ENCODE peak calls at places on chromosomes 13 and 19, in seven cellular contexts. N, L, R, V, A, W and G are unnamed samples.

GRCh38 chr13:84563611-84564010 is 681.3 kb upstream of the SLITRK1 start:
- DNase-seq in N (no peak), L (no peak), R (no peak), V (no peak), A (no peak), W (no peak), G (no peak)

GRCh38 chr19:3224346-3225325 is at the start of gene CELF5:
- DNase-seq in N (peak; percentile 42), L (peak; percentile 53), R (peak; percentile 99), V (no peak), A (no peak), W (no peak), G (peak; percentile 21)

GRCh38 chr13:100214886-100215285 is 126.0 kb downstream of the PCCA start:
- DNase-seq in N (no peak), L (no peak), R (no peak), V (no peak), A (no peak), W (no peak), G (no peak)

GRCh38 chr19:21767065-21767800 is at the start of gene ZNF100:
- DNase-seq in N (peak; percentile 95), L (peak; percentile 94), R (peak; percentile 80), V (peak; percentile 79), A (peak; percentile 91), W (peak; percentile 96), G (peak; percentile 91)

GRCh38 chr19:33214621-33215020 is 11.0 kb downstream of the SLC7A10 start:
- DNase-seq in N (no peak), L (no peak), R (peak; percentile 65), V (no peak), A (no peak), W (no peak), G (no peak)

GRCh38 chr19:56348289-56348877 is 33.7 kb upstream of the ZSCAN5A start:
- DNase-seq in N (no peak), L (no peak), R (peak; percentile 24), V (no peak), A (no peak), W (no peak), G (no peak)

GRCh38 chr13:37348916-37349653 is 243.6 kb upstream of the CSNK1A1L start:
- DNase-seq in N (no peak), L (no peak), R (no peak), V (no peak), A (no peak), W (no peak), G (no peak)

GRCh38 chr13:51534075-51534817 is 50.0 kb upstream of the WDFY2 start:
- DNase-seq in N (peak; percentile 70), L (peak; percentile 32), R (no peak), V (no peak), A (no peak), W (no peak), G (no peak)

GRCh38 chr13:99991806-99992242 is 10.2 kb downstream of the ZIC2 start:
- DNase-seq in N (no peak), L (no peak), R (no peak), V (no peak), A (no peak), W (no peak), G (no peak)

GRCh38 chr19:41904118-41904870 is 21.3 kb downstream of the ARHGEF1 start:
- DNase-seq in N (peak; percentile 94), L (peak; percentile 90), R (no peak), V (no peak), A (peak; percentile 73), W (no peak), G (peak; percentile 77)

GRCh38 chr13:68996671-68997030 is 1111.0 kb upstream of the ATXN8OS start:
- DNase-seq in N (no peak), L (no peak), R (no peak), V (no peak), A (no peak), W (no peak), G (no peak)

GRCh38 chr13:97564929-97565328 is 131.0 kb downstream of the RAP2A start:
- DNase-seq in N (no peak), L (no peak), R (no peak), V (no peak), A (no peak), W (no peak), G (no peak)

GRCh38 chr13:97573011-97573410 is 139.0 kb downstream of the RAP2A start:
- DNase-seq in N (no peak), L (no peak), R (no peak), V (no peak), A (no peak), W (no peak), G (no peak)

GRCh38 chr13:97566907-97567306 is 132.9 kb downstream of the RAP2A start:
- DNase-seq in N (no peak), L (no peak), R (no peak), V (no peak), A (no peak), W (no peak), G (no peak)

GRCh38 chr13:97567510-97568243 is 133.7 kb downstream of the RAP2A start:
- DNase-seq in N (peak; percentile 83), L (peak; percentile 77), R (no peak), V (peak; percentile 37), A (peak; percentile 54), W (peak; percentile 70), G (peak; percentile 43)

DNA sequence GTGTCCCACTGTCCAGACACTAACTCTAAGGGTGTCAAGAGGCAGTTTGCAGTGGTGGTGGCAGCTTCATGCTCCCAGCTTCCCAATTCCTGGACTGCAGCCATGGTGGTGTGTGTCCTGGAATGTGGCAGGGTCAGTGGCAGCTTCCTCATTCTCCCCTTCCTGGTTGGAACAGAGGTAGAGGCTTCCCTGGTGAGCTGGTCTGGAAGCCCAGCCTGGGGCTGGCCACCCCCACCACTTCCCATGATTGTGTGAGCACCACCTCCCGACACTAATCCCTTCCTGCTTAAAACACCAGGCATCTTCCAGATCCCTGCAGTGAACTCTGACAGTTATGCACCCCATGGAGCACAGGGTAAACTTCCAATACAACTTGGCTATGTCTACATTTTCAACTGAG is 134.9 kb downstream of the RAP2A start:
- DNase-seq in N (peak; percentile 23), L (peak; percentile 9), R (no peak), V (no peak), A (no peak), W (no peak), G (no peak)
- TF ChIP-seq POLR2AphosphoS5 in N (no peak), L (no peak), R (no peak), V (no peak), A (no peak), W (no peak), G (no peak)

DNA sequence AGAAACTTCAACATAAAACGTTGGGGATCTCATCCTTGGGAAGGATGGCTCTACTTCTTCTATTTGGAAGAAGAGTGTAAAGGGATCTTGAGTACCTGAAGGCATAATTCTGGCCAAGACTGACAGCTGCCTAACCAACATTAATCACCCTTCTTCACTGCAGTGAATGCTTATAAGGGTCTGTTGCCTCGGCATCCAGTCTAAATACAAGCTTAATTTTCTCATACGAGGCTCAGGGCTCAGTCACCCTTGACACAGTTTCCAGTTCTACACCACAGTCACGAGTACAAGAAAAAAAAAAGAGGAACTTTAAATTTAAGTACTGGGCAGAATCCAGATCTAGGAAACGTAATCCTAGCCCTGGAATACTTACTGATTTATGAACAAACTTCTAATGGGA is 9.0 kb downstream of the FPR3 start:
- DNase-seq in N (no peak), L (no peak), R (no peak), V (no peak), A (no peak), W (no peak), G (no peak)
- H3K27ac ChIP-seq in N (peak overlapping the region; percentile 54), L (no peak overlapping the region), R (no peak overlapping the region), V (no peak overlapping the region), A (peak overlapping the region; percentile 32), W (peak overlapping the region; percentile 24), G (no peak overlapping the region)

DNA sequence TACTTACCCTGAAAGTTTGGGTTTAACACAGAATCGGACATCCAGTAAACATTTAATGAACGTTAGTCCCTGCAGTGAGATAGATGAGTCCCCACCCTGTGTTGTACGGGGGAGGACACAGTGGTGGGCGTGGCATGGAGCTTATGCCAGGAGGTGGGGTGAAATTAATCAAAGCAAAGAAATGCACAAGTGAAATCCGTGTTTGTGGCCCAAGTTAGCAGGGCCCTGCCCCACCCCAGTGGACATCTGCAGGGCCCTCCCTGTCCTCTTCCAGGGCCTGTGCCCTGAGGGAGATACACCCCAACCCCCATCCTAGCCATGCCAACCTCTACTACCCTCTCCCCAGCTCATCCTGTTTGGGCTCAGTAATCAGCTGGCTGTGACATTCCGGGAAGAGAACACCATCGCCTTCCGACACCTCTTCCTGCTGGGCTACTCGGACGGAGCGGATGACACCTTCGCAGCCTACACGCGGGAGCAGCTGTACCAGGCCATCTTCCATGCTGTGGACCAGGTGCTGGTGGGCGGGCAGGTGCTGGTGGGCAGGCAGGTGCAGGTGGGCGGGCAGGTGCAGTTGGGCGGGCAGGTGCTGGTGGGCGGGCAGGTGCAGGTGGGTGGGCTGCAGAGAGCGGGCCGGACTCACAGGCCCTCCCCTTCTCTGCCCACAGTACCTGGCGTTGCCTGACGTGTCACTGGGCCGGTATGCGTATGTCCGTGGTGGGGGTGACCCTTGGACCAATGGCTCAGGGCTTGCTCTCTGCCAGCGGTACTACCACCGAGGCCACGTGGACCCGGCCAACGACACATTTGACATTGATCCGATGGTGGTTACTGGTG is 3.9 kb downstream of the MCOLN1 start:
- DNase-seq in N (no peak), L (no peak), R (no peak), V (no peak), A (no peak), W (no peak), G (no peak)
- TF ChIP-seq POLR2AphosphoS5 in N (no peak), L (no peak), R (no peak), V (no peak), A (no peak), W (no peak), G (no peak)

DNA sequence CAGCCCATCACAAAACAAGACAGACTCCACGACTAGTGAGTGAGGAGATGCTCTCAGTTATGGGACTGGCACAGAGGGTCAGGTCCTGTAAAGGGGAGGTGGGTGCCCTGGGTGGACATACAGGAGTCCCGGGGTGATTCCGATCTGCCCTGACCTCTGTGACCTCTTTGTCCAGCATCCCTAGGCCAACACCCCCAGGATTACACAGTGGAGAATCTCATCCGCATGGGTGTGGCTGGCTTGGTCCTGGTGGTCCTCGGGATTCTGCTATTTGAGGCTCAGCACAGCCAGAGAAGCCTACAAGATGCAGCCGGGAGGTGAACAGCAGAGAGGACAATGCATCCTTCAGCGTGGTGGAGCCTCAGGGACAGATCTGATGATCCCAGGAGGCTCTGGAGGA is 6.4 kb upstream of the LILRA1 start:
- DNase-seq in N (no peak), L (no peak), R (no peak), V (no peak), A (no peak), W (no peak), G (no peak)
- H3K27ac ChIP-seq in N (no peak overlapping the region), L (no peak overlapping the region), R (no peak overlapping the region), V (no peak overlapping the region), A (no peak overlapping the region), W (no peak overlapping the region), G (no peak overlapping the region)